ENCODE peak calls at places on chromosomes 2 and 18, in seven cellular contexts. H, B, Z, A, F, V and G are unnamed samples.

GRCh38 chr2:95274291-95275150 is at the start of gene PROM2:
- DNase-seq in A (no peak), Z (no peak), B (no peak), V (no peak), H (no peak), F (no peak), G (no peak)

GRCh38 chr18:32661486-32662299 is 111.1 kb downstream of the KLHL14 start:
- DNase-seq in F (peak), H (no peak), A (no peak), Z (no peak), B (no peak), V (no peak), G (peak)

GRCh38 chr2:150705767-150706166 is 218.3 kb upstream of the RND3 start:
- DNase-seq in A (no peak), B (no peak), F (no peak), Z (no peak), V (no peak), H (no peak), G (no peak)

GRCh38 chr2:112784199-112785189 is at the start of gene IL1A:
- DNase-seq in A (no peak), Z (no peak), H (no peak), V (no peak), B (no peak), F (peak), G (peak)

GRCh38 chr2:190468814-190469569 is 60.8 kb downstream of the MFSD6 start:
- DNase-seq in A (no peak), Z (no peak), B (no peak), F (peak), V (peak), H (peak), G (peak)

GRCh38 chr2:150225030-150225429 is 262.4 kb downstream of the RND3 start:
- DNase-seq in H (no peak), F (no peak), V (no peak), Z (no peak), A (no peak), B (no peak), G (no peak)

GRCh38 chr2:70608373-70608772 is 54.7 kb upstream of the TGFA start:
- DNase-seq in A (no peak), F (no peak), V (no peak), H (no peak), Z (no peak), B (no peak), G (no peak)

GRCh38 chr2:2107140-2107539 is 223.9 kb downstream of the MYT1L start:
- DNase-seq in V (no peak), B (no peak), H (no peak), F (no peak), Z (no peak), A (no peak), G (no peak)

GRCh38 chr2:233118601-233119000 is 58.5 kb downstream of the INPP5D start:
- DNase-seq in H (no peak), A (no peak), B (no peak), V (no peak), F (no peak), Z (no peak), G (no peak)

GRCh38 chr2:225806105-225806504 is 406.6 kb downstream of the NYAP2 start:
- DNase-seq in H (no peak), A (no peak), B (no peak), V (no peak), Z (no peak), F (no peak), G (peak)